ENCODE peak calls at places on chromosomes 12 and 14, in ten cellular contexts. One of them, this sample, is unnamed.

GRCh38 chr12:112198120-112198733 is 72.9 kb downstream of the TRAFD1 start:
- DNase-seq in activated CD8-positive, alpha-beta memory T cell treated with anti-CD3 and anti-CD28 coated beads for 4 hours: no peak
- DNase-seq in ELR: peak; percentile 75
- DNase-seq in activated naive CD4-positive, alpha-beta T cell treated with Interleukin-2 at 50 U/mL for 16 hours: peak; percentile 46
- DNase-seq in naive B cell: peak; percentile 40
- DNase-seq in nephron progenitor cell: peak; percentile 60
- DNase-seq in heart right ventricle: peak; percentile 26
- DNase-seq in smooth muscle cell of the brain vasculature: peak; percentile 33
- DNase-seq in small intestine: peak; percentile 44
- DNase-seq in CD4-positive, CD25-positive, alpha-beta regulatory T cell: peak; percentile 34
- DNase-seq in this sample: peak; percentile 47

GRCh38 chr12:87931764-87932163 is 97.4 kb downstream of the C12orf50 start:
- DNase-seq in activated CD8-positive, alpha-beta memory T cell treated with anti-CD3 and anti-CD28 coated beads for 4 hours: no peak
- DNase-seq in heart right ventricle: no peak
- DNase-seq in ELR: peak; percentile 63
- DNase-seq in smooth muscle cell of the brain vasculature: no peak
- DNase-seq in naive B cell: no peak
- DNase-seq in CD4-positive, CD25-positive, alpha-beta regulatory T cell: no peak
- DNase-seq in nephron progenitor cell: no peak
- DNase-seq in small intestine: no peak
- DNase-seq in activated naive CD4-positive, alpha-beta T cell treated with Interleukin-2 at 50 U/mL for 16 hours: no peak
- DNase-seq in this sample: no peak

GRCh38 chr12:77151030-77151429 is 85.7 kb upstream of the E2F7 start:
- DNase-seq in smooth muscle cell of the brain vasculature: no peak
- DNase-seq in activated CD8-positive, alpha-beta memory T cell treated with anti-CD3 and anti-CD28 coated beads for 4 hours: no peak
- DNase-seq in heart right ventricle: no peak
- DNase-seq in activated naive CD4-positive, alpha-beta T cell treated with Interleukin-2 at 50 U/mL for 16 hours: no peak
- DNase-seq in CD4-positive, CD25-positive, alpha-beta regulatory T cell: no peak
- DNase-seq in nephron progenitor cell: no peak
- DNase-seq in naive B cell: no peak
- DNase-seq in ELR: no peak
- DNase-seq in small intestine: no peak
- DNase-seq in this sample: no peak

GRCh38 chr14:104332634-104333270 is 194.4 kb downstream of the KIF26A start:
- DNase-seq in heart right ventricle: no peak
- DNase-seq in smooth muscle cell of the brain vasculature: no peak
- DNase-seq in ELR: no peak
- DNase-seq in nephron progenitor cell: no peak
- DNase-seq in activated CD8-positive, alpha-beta memory T cell treated with anti-CD3 and anti-CD28 coated beads for 4 hours: no peak
- DNase-seq in small intestine: no peak
- DNase-seq in CD4-positive, CD25-positive, alpha-beta regulatory T cell: no peak
- DNase-seq in naive B cell: no peak
- DNase-seq in activated naive CD4-positive, alpha-beta T cell treated with Interleukin-2 at 50 U/mL for 16 hours: no peak
- DNase-seq in this sample: no peak

GRCh38 chr12:15937902-15938301 is 26.8 kb downstream of the DERA start:
- DNase-seq in small intestine: no peak
- DNase-seq in naive B cell: no peak
- DNase-seq in smooth muscle cell of the brain vasculature: no peak
- DNase-seq in heart right ventricle: no peak
- DNase-seq in nephron progenitor cell: no peak
- DNase-seq in activated CD8-positive, alpha-beta memory T cell treated with anti-CD3 and anti-CD28 coated beads for 4 hours: no peak
- DNase-seq in ELR: no peak
- DNase-seq in CD4-positive, CD25-positive, alpha-beta regulatory T cell: no peak
- DNase-seq in activated naive CD4-positive, alpha-beta T cell treated with Interleukin-2 at 50 U/mL for 16 hours: no peak
- DNase-seq in this sample: no peak

GRCh38 chr12:85711735-85712390 is 124.3 kb downstream of the RASSF9 start:
- DNase-seq in naive B cell: no peak
- DNase-seq in nephron progenitor cell: no peak
- DNase-seq in activated CD8-positive, alpha-beta memory T cell treated with anti-CD3 and anti-CD28 coated beads for 4 hours: no peak
- DNase-seq in ELR: no peak
- DNase-seq in heart right ventricle: peak; percentile 21
- DNase-seq in small intestine: no peak
- DNase-seq in activated naive CD4-positive, alpha-beta T cell treated with Interleukin-2 at 50 U/mL for 16 hours: no peak
- DNase-seq in smooth muscle cell of the brain vasculature: no peak
- DNase-seq in CD4-positive, CD25-positive, alpha-beta regulatory T cell: no peak
- DNase-seq in this sample: no peak

GRCh38 chr14:56181666-56182065 is 63.5 kb downstream of the PELI2 start:
- DNase-seq in ELR: no peak
- DNase-seq in activated CD8-positive, alpha-beta memory T cell treated with anti-CD3 and anti-CD28 coated beads for 4 hours: no peak
- DNase-seq in smooth muscle cell of the brain vasculature: no peak
- DNase-seq in naive B cell: no peak
- DNase-seq in heart right ventricle: no peak
- DNase-seq in nephron progenitor cell: no peak
- DNase-seq in CD4-positive, CD25-positive, alpha-beta regulatory T cell: no peak
- DNase-seq in activated naive CD4-positive, alpha-beta T cell treated with Interleukin-2 at 50 U/mL for 16 hours: no peak
- DNase-seq in small intestine: peak; percentile 27
- DNase-seq in this sample: no peak

GRCh38 chr14:66842911-66843572 is 335.1 kb downstream of the GPHN start:
- DNase-seq in smooth muscle cell of the brain vasculature: no peak
- DNase-seq in small intestine: no peak
- DNase-seq in CD4-positive, CD25-positive, alpha-beta regulatory T cell: no peak
- DNase-seq in activated CD8-positive, alpha-beta memory T cell treated with anti-CD3 and anti-CD28 coated beads for 4 hours: no peak
- DNase-seq in naive B cell: no peak
- DNase-seq in heart right ventricle: no peak
- DNase-seq in ELR: no peak
- DNase-seq in activated naive CD4-positive, alpha-beta T cell treated with Interleukin-2 at 50 U/mL for 16 hours: no peak
- DNase-seq in nephron progenitor cell: no peak
- DNase-seq in this sample: no peak

GRCh38 chr12:132066345-132066685 is 77.8 kb downstream of the DDX51 start:
- DNase-seq in smooth muscle cell of the brain vasculature: no peak
- DNase-seq in nephron progenitor cell: no peak
- DNase-seq in naive B cell: peak; percentile 63
- DNase-seq in CD4-positive, CD25-positive, alpha-beta regulatory T cell: no peak
- DNase-seq in activated CD8-positive, alpha-beta memory T cell treated with anti-CD3 and anti-CD28 coated beads for 4 hours: no peak
- DNase-seq in small intestine: peak; percentile 31
- DNase-seq in heart right ventricle: no peak
- DNase-seq in activated naive CD4-positive, alpha-beta T cell treated with Interleukin-2 at 50 U/mL for 16 hours: peak; percentile 12
- DNase-seq in ELR: no peak
- DNase-seq in this sample: peak; percentile 89

GRCh38 chr12:88458327-88458726 is 121.9 kb downstream of the KITLG start:
- DNase-seq in ELR: no peak
- DNase-seq in smooth muscle cell of the brain vasculature: no peak
- DNase-seq in activated naive CD4-positive, alpha-beta T cell treated with Interleukin-2 at 50 U/mL for 16 hours: no peak
- DNase-seq in nephron progenitor cell: no peak
- DNase-seq in CD4-positive, CD25-positive, alpha-beta regulatory T cell: no peak
- DNase-seq in heart right ventricle: no peak
- DNase-seq in naive B cell: no peak
- DNase-seq in activated CD8-positive, alpha-beta memory T cell treated with anti-CD3 and anti-CD28 coated beads for 4 hours: no peak
- DNase-seq in small intestine: no peak
- DNase-seq in this sample: no peak

GRCh38 chr12:98893126-98893525 is 248.0 kb downstream of the APAF1 start:
- DNase-seq in activated naive CD4-positive, alpha-beta T cell treated with Interleukin-2 at 50 U/mL for 16 hours: no peak
- DNase-seq in small intestine: no peak
- DNase-seq in heart right ventricle: no peak
- DNase-seq in activated CD8-positive, alpha-beta memory T cell treated with anti-CD3 and anti-CD28 coated beads for 4 hours: no peak
- DNase-seq in CD4-positive, CD25-positive, alpha-beta regulatory T cell: no peak
- DNase-seq in nephron progenitor cell: no peak
- DNase-seq in naive B cell: no peak
- DNase-seq in ELR: peak; percentile 15
- DNase-seq in smooth muscle cell of the brain vasculature: no peak
- DNase-seq in this sample: no peak

GRCh38 chr14:91400696-91401095 is 16.9 kb downstream of the CCDC88C start:
- DNase-seq in CD4-positive, CD25-positive, alpha-beta regulatory T cell: no peak
- DNase-seq in activated naive CD4-positive, alpha-beta T cell treated with Interleukin-2 at 50 U/mL for 16 hours: no peak
- DNase-seq in small intestine: peak; percentile 45
- DNase-seq in nephron progenitor cell: no peak
- DNase-seq in heart right ventricle: no peak
- DNase-seq in naive B cell: no peak
- DNase-seq in smooth muscle cell of the brain vasculature: no peak
- DNase-seq in activated CD8-positive, alpha-beta memory T cell treated with anti-CD3 and anti-CD28 coated beads for 4 hours: no peak
- DNase-seq in ELR: no peak
- DNase-seq in this sample: no peak

GRCh38 chr12:115574831-115575230 is 702.7 kb downstream of the MED13L start:
- DNase-seq in activated naive CD4-positive, alpha-beta T cell treated with Interleukin-2 at 50 U/mL for 16 hours: no peak
- DNase-seq in ELR: no peak
- DNase-seq in heart right ventricle: no peak
- DNase-seq in naive B cell: no peak
- DNase-seq in CD4-positive, CD25-positive, alpha-beta regulatory T cell: no peak
- DNase-seq in small intestine: no peak
- DNase-seq in nephron progenitor cell: no peak
- DNase-seq in smooth muscle cell of the brain vasculature: no peak
- DNase-seq in activated CD8-positive, alpha-beta memory T cell treated with anti-CD3 and anti-CD28 coated beads for 4 hours: no peak
- DNase-seq in this sample: no peak

GRCh38 chr12:49868952-49869815 is 26.3 kb upstream of the BCDIN3D start:
- DNase-seq in smooth muscle cell of the brain vasculature: no peak
- DNase-seq in heart right ventricle: peak; percentile 92
- DNase-seq in ELR: peak; percentile 58
- DNase-seq in nephron progenitor cell: no peak
- DNase-seq in CD4-positive, CD25-positive, alpha-beta regulatory T cell: no peak
- DNase-seq in naive B cell: no peak
- DNase-seq in activated CD8-positive, alpha-beta memory T cell treated with anti-CD3 and anti-CD28 coated beads for 4 hours: no peak
- DNase-seq in small intestine: peak; percentile 21
- DNase-seq in activated naive CD4-positive, alpha-beta T cell treated with Interleukin-2 at 50 U/mL for 16 hours: no peak
- DNase-seq in this sample: no peak

GRCh38 chr12:116582610-116583009 is 23.4 kb downstream of the MAP1LC3B2 start:
- DNase-seq in activated CD8-positive, alpha-beta memory T cell treated with anti-CD3 and anti-CD28 coated beads for 4 hours: no peak
- DNase-seq in naive B cell: no peak
- DNase-seq in ELR: no peak
- DNase-seq in nephron progenitor cell: no peak
- DNase-seq in activated naive CD4-positive, alpha-beta T cell treated with Interleukin-2 at 50 U/mL for 16 hours: no peak
- DNase-seq in CD4-positive, CD25-positive, alpha-beta regulatory T cell: no peak
- DNase-seq in smooth muscle cell of the brain vasculature: no peak
- DNase-seq in small intestine: no peak
- DNase-seq in heart right ventricle: peak; percentile 56
- DNase-seq in this sample: no peak

GRCh38 chr14:46399049-46399448 is 252.5 kb downstream of the RPL10L start:
- DNase-seq in CD4-positive, CD25-positive, alpha-beta regulatory T cell: no peak
- DNase-seq in smooth muscle cell of the brain vasculature: no peak
- DNase-seq in activated naive CD4-positive, alpha-beta T cell treated with Interleukin-2 at 50 U/mL for 16 hours: no peak
- DNase-seq in heart right ventricle: no peak
- DNase-seq in small intestine: no peak
- DNase-seq in nephron progenitor cell: no peak
- DNase-seq in activated CD8-positive, alpha-beta memory T cell treated with anti-CD3 and anti-CD28 coated beads for 4 hours: no peak
- DNase-seq in ELR: no peak
- DNase-seq in naive B cell: no peak
- DNase-seq in this sample: no peak

GRCh38 chr12:121595520-121595919 is 14.7 kb upstream of the KDM2B start:
- DNase-seq in smooth muscle cell of the brain vasculature: no peak
- DNase-seq in heart right ventricle: no peak
- DNase-seq in CD4-positive, CD25-positive, alpha-beta regulatory T cell: no peak
- DNase-seq in naive B cell: no peak
- DNase-seq in activated CD8-positive, alpha-beta memory T cell treated with anti-CD3 and anti-CD28 coated beads for 4 hours: no peak
- DNase-seq in small intestine: no peak
- DNase-seq in ELR: no peak
- DNase-seq in activated naive CD4-positive, alpha-beta T cell treated with Interleukin-2 at 50 U/mL for 16 hours: no peak
- DNase-seq in nephron progenitor cell: no peak
- DNase-seq in this sample: no peak

GRCh38 chr12:54658306-54659264 is 10.4 kb upstream of the DCD start:
- DNase-seq in naive B cell: peak; percentile 8
- DNase-seq in ELR: peak; percentile 54
- DNase-seq in small intestine: peak; percentile 29
- DNase-seq in heart right ventricle: no peak
- DNase-seq in nephron progenitor cell: peak; percentile 67
- DNase-seq in activated naive CD4-positive, alpha-beta T cell treated with Interleukin-2 at 50 U/mL for 16 hours: peak; percentile 46
- DNase-seq in CD4-positive, CD25-positive, alpha-beta regulatory T cell: no peak
- DNase-seq in smooth muscle cell of the brain vasculature: no peak
- DNase-seq in activated CD8-positive, alpha-beta memory T cell treated with anti-CD3 and anti-CD28 coated beads for 4 hours: peak; percentile 4
- DNase-seq in this sample: peak; percentile 41

GRCh38 chr12:112674539-112674938 is 117.0 kb upstream of the RPH3A start:
- DNase-seq in small intestine: no peak
- DNase-seq in activated naive CD4-positive, alpha-beta T cell treated with Interleukin-2 at 50 U/mL for 16 hours: no peak
- DNase-seq in heart right ventricle: no peak
- DNase-seq in smooth muscle cell of the brain vasculature: no peak
- DNase-seq in nephron progenitor cell: no peak
- DNase-seq in CD4-positive, CD25-positive, alpha-beta regulatory T cell: no peak
- DNase-seq in naive B cell: no peak
- DNase-seq in activated CD8-positive, alpha-beta memory T cell treated with anti-CD3 and anti-CD28 coated beads for 4 hours: no peak
- DNase-seq in ELR: no peak
- DNase-seq in this sample: no peak

GRCh38 chr12:3049596-3050314 is 27.4 kb upstream of the TSPAN9 start:
- DNase-seq in CD4-positive, CD25-positive, alpha-beta regulatory T cell: no peak
- DNase-seq in small intestine: no peak
- DNase-seq in nephron progenitor cell: no peak
- DNase-seq in activated CD8-positive, alpha-beta memory T cell treated with anti-CD3 and anti-CD28 coated beads for 4 hours: no peak
- DNase-seq in heart right ventricle: no peak
- DNase-seq in ELR: no peak
- DNase-seq in smooth muscle cell of the brain vasculature: no peak
- DNase-seq in naive B cell: peak; percentile 40
- DNase-seq in activated naive CD4-positive, alpha-beta T cell treated with Interleukin-2 at 50 U/mL for 16 hours: no peak
- DNase-seq in this sample: no peak